ENCODE peak calls at places on chromosomes 4 and X, in ten cellular contexts. One of them, this sample, is unnamed.

GRCh38 chr4:169625886-169626285 is 5.5 kb downstream of the CLCN3 start:
- DNase-seq in astrocyte: no peak
- DNase-seq in CD4-positive, alpha-beta T cell: no peak
- DNase-seq in Calu3: no peak
- DNase-seq in lower lobe of right lung: no peak
- DNase-seq in spleen: no peak
- DNase-seq in transverse colon: no peak
- DNase-seq in ovary: no peak
- DNase-seq in HFFc6: no peak
- DNase-seq in gastrocnemius medialis: no peak
- DNase-seq in this sample: no peak

GRCh38 chr4:82500830-82501229 is 61.0 kb downstream of the TMEM150C start:
- DNase-seq in CD4-positive, alpha-beta T cell: no peak
- DNase-seq in astrocyte: no peak
- DNase-seq in ovary: no peak
- DNase-seq in lower lobe of right lung: no peak
- DNase-seq in spleen: no peak
- DNase-seq in gastrocnemius medialis: no peak
- DNase-seq in HFFc6: no peak
- DNase-seq in Calu3: no peak
- DNase-seq in transverse colon: no peak
- DNase-seq in this sample: no peak

GRCh38 chrX:41241962-41242361 is 92.0 kb upstream of the DDX3X start:
- DNase-seq in HFFc6: no peak
- DNase-seq in Calu3: no peak
- DNase-seq in CD4-positive, alpha-beta T cell: no peak
- DNase-seq in spleen: no peak
- DNase-seq in transverse colon: no peak
- DNase-seq in astrocyte: no peak
- DNase-seq in ovary: no peak
- DNase-seq in gastrocnemius medialis: no peak
- DNase-seq in lower lobe of right lung: no peak
- DNase-seq in this sample: no peak

GRCh38 chr4:184344899-184345572 is 127.4 kb upstream of the ENPP6 start:
- DNase-seq in CD4-positive, alpha-beta T cell: no peak
- DNase-seq in gastrocnemius medialis: peak
- DNase-seq in lower lobe of right lung: no peak
- DNase-seq in HFFc6: no peak
- DNase-seq in astrocyte: no peak
- DNase-seq in Calu3: no peak
- DNase-seq in spleen: peak
- DNase-seq in ovary: no peak
- DNase-seq in transverse colon: no peak
- DNase-seq in this sample: no peak

GRCh38 chr4:159048166-159048886 is 54.6 kb upstream of the RAPGEF2 start:
- DNase-seq in astrocyte: peak
- DNase-seq in CD4-positive, alpha-beta T cell: no peak
- DNase-seq in lower lobe of right lung: peak
- DNase-seq in HFFc6: peak
- DNase-seq in gastrocnemius medialis: peak
- DNase-seq in spleen: no peak
- DNase-seq in ovary: peak
- DNase-seq in Calu3: peak
- DNase-seq in transverse colon: peak
- DNase-seq in this sample: peak

GRCh38 chr4:33722800-33723511 is 2521.4 kb downstream of the ARAP2 start:
- DNase-seq in HFFc6: peak
- DNase-seq in ovary: no peak
- DNase-seq in transverse colon: no peak
- DNase-seq in lower lobe of right lung: no peak
- DNase-seq in gastrocnemius medialis: no peak
- DNase-seq in astrocyte: no peak
- DNase-seq in spleen: no peak
- DNase-seq in Calu3: no peak
- DNase-seq in CD4-positive, alpha-beta T cell: no peak
- DNase-seq in this sample: no peak

GRCh38 chr4:138736362-138736761 is 279.2 kb upstream of the NOCT start:
- DNase-seq in Calu3: no peak
- DNase-seq in ovary: no peak
- DNase-seq in CD4-positive, alpha-beta T cell: no peak
- DNase-seq in spleen: no peak
- DNase-seq in HFFc6: no peak
- DNase-seq in astrocyte: peak
- DNase-seq in transverse colon: no peak
- DNase-seq in lower lobe of right lung: no peak
- DNase-seq in gastrocnemius medialis: no peak
- DNase-seq in this sample: no peak

GRCh38 chr4:174828845-174829701 is at the start of gene GLRA3:
- DNase-seq in lower lobe of right lung: peak
- DNase-seq in spleen: peak
- DNase-seq in ovary: peak
- DNase-seq in astrocyte: peak
- DNase-seq in CD4-positive, alpha-beta T cell: no peak
- DNase-seq in HFFc6: no peak
- DNase-seq in gastrocnemius medialis: no peak
- DNase-seq in transverse colon: peak
- DNase-seq in Calu3: peak
- DNase-seq in this sample: no peak

GRCh38 chr4:153467154-153467896 is 1.2 kb downstream of the TMEM131L start:
- DNase-seq in lower lobe of right lung: peak
- DNase-seq in gastrocnemius medialis: peak
- DNase-seq in astrocyte: no peak
- DNase-seq in Calu3: peak
- DNase-seq in transverse colon: peak
- DNase-seq in HFFc6: no peak
- DNase-seq in spleen: peak
- DNase-seq in CD4-positive, alpha-beta T cell: peak
- DNase-seq in ovary: peak
- DNase-seq in this sample: no peak

GRCh38 chrX:15854080-15854655 is 445 bp downstream of the AP1S2 start:
- DNase-seq in lower lobe of right lung: peak
- DNase-seq in spleen: peak
- DNase-seq in Calu3: peak
- DNase-seq in transverse colon: peak
- DNase-seq in HFFc6: peak
- DNase-seq in gastrocnemius medialis: peak
- DNase-seq in ovary: peak
- DNase-seq in CD4-positive, alpha-beta T cell: peak
- DNase-seq in astrocyte: no peak
- DNase-seq in this sample: no peak

GRCh38 chr4:45692131-45692530 is 431.7 kb downstream of the GABRG1 start:
- DNase-seq in lower lobe of right lung: no peak
- DNase-seq in spleen: no peak
- DNase-seq in ovary: no peak
- DNase-seq in transverse colon: no peak
- DNase-seq in gastrocnemius medialis: no peak
- DNase-seq in HFFc6: no peak
- DNase-seq in Calu3: no peak
- DNase-seq in CD4-positive, alpha-beta T cell: no peak
- DNase-seq in astrocyte: no peak
- DNase-seq in this sample: no peak

GRCh38 chr4:68445111-68445510 is 2.2 kb upstream of the TMPRSS11E start:
- DNase-seq in CD4-positive, alpha-beta T cell: no peak
- DNase-seq in Calu3: no peak
- DNase-seq in spleen: no peak
- DNase-seq in HFFc6: no peak
- DNase-seq in transverse colon: no peak
- DNase-seq in gastrocnemius medialis: no peak
- DNase-seq in lower lobe of right lung: no peak
- DNase-seq in astrocyte: peak
- DNase-seq in ovary: no peak
- DNase-seq in this sample: no peak

GRCh38 chr4:69536558-69536957 is 40.9 kb upstream of the UGT2B4 start:
- DNase-seq in lower lobe of right lung: no peak
- DNase-seq in transverse colon: no peak
- DNase-seq in HFFc6: no peak
- DNase-seq in spleen: no peak
- DNase-seq in gastrocnemius medialis: no peak
- DNase-seq in ovary: no peak
- DNase-seq in astrocyte: no peak
- DNase-seq in Calu3: no peak
- DNase-seq in CD4-positive, alpha-beta T cell: no peak
- DNase-seq in this sample: no peak

GRCh38 chrX:106791495-106791894 is 11.0 kb upstream of the TBC1D8B start:
- DNase-seq in lower lobe of right lung: no peak
- DNase-seq in astrocyte: no peak
- DNase-seq in ovary: no peak
- DNase-seq in Calu3: no peak
- DNase-seq in CD4-positive, alpha-beta T cell: no peak
- DNase-seq in HFFc6: no peak
- DNase-seq in gastrocnemius medialis: no peak
- DNase-seq in transverse colon: no peak
- DNase-seq in spleen: no peak
- DNase-seq in this sample: no peak

GRCh38 chr4:26081795-26082498 is 167.9 kb downstream of the SMIM20 start:
- DNase-seq in ovary: no peak
- DNase-seq in astrocyte: peak
- DNase-seq in gastrocnemius medialis: no peak
- DNase-seq in transverse colon: no peak
- DNase-seq in CD4-positive, alpha-beta T cell: no peak
- DNase-seq in HFFc6: peak
- DNase-seq in spleen: no peak
- DNase-seq in lower lobe of right lung: no peak
- DNase-seq in Calu3: peak
- DNase-seq in this sample: no peak

GRCh38 chrX:14697453-14697852 is 168.1 kb downstream of the GLRA2 start:
- DNase-seq in lower lobe of right lung: no peak
- DNase-seq in gastrocnemius medialis: no peak
- DNase-seq in CD4-positive, alpha-beta T cell: no peak
- DNase-seq in ovary: no peak
- DNase-seq in Calu3: peak
- DNase-seq in transverse colon: peak
- DNase-seq in spleen: no peak
- DNase-seq in astrocyte: no peak
- DNase-seq in HFFc6: peak
- DNase-seq in this sample: no peak

GRCh38 chrX:45557390-45557789 is 356.7 kb upstream of the DIPK2B start:
- DNase-seq in Calu3: no peak
- DNase-seq in lower lobe of right lung: no peak
- DNase-seq in spleen: no peak
- DNase-seq in CD4-positive, alpha-beta T cell: no peak
- DNase-seq in ovary: no peak
- DNase-seq in HFFc6: peak
- DNase-seq in transverse colon: no peak
- DNase-seq in astrocyte: no peak
- DNase-seq in gastrocnemius medialis: no peak
- DNase-seq in this sample: no peak
- TF ChIP-seq CTCF in Calu3: no peak
- TF ChIP-seq CTCF in lower lobe of right lung: no peak
- TF ChIP-seq CTCF in spleen: no peak
- TF ChIP-seq CTCF in CD4-positive, alpha-beta T cell: no peak
- TF ChIP-seq CTCF in ovary: no peak
- TF ChIP-seq CTCF in HFFc6: peak
- TF ChIP-seq CTCF in transverse colon: no peak
- TF ChIP-seq CTCF in astrocyte: no peak
- TF ChIP-seq CTCF in gastrocnemius medialis: peak
- TF ChIP-seq CTCF in this sample: peak

GRCh38 chrX:57573754-57574153 is 18.1 kb upstream of the ZXDB start:
- DNase-seq in lower lobe of right lung: no peak
- DNase-seq in astrocyte: no peak
- DNase-seq in transverse colon: no peak
- DNase-seq in CD4-positive, alpha-beta T cell: no peak
- DNase-seq in ovary: no peak
- DNase-seq in HFFc6: no peak
- DNase-seq in Calu3: peak
- DNase-seq in spleen: no peak
- DNase-seq in gastrocnemius medialis: no peak
- DNase-seq in this sample: no peak
- TF ChIP-seq CTCF in lower lobe of right lung: no peak
- TF ChIP-seq CTCF in astrocyte: peak
- TF ChIP-seq CTCF in transverse colon: no peak
- TF ChIP-seq CTCF in CD4-positive, alpha-beta T cell: peak
- TF ChIP-seq CTCF in ovary: no peak
- TF ChIP-seq CTCF in HFFc6: peak
- TF ChIP-seq CTCF in Calu3: peak
- TF ChIP-seq CTCF in spleen: peak
- TF ChIP-seq CTCF in gastrocnemius medialis: no peak
- TF ChIP-seq CTCF in this sample: peak

DNA sequence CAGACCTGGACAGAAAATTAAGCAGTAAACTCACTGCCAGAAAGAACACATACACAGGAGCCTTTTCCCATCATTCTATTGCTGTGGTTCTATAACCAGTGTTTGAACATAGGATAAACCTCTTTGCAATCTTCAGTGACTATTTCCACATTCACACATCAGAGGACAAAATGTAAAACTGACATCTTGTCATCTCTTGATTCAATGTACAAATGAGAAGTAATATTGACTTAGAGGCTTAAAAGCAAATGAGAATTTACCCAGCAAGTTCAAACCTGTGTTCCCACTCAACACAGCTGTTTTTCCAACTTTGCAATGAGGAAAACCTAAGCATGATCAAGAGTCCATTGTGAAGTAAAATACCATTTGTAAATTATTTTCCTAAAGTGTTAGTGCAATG is 307.1 kb upstream of the CPXCR1 start:
- DNase-seq in gastrocnemius medialis: no peak
- DNase-seq in Calu3: no peak
- DNase-seq in transverse colon: no peak
- DNase-seq in ovary: no peak
- DNase-seq in CD4-positive, alpha-beta T cell: no peak
- DNase-seq in astrocyte: no peak
- DNase-seq in HFFc6: no peak
- DNase-seq in lower lobe of right lung: no peak
- DNase-seq in spleen: no peak
- DNase-seq in this sample: no peak
- TF ChIP-seq CTCF in gastrocnemius medialis: no peak
- TF ChIP-seq CTCF in Calu3: no peak
- TF ChIP-seq CTCF in transverse colon: no peak
- TF ChIP-seq CTCF in ovary: no peak
- TF ChIP-seq CTCF in CD4-positive, alpha-beta T cell: no peak
- TF ChIP-seq CTCF in astrocyte: no peak
- TF ChIP-seq CTCF in HFFc6: no peak
- TF ChIP-seq CTCF in lower lobe of right lung: no peak
- TF ChIP-seq CTCF in spleen: no peak
- TF ChIP-seq CTCF in this sample: no peak

DNA sequence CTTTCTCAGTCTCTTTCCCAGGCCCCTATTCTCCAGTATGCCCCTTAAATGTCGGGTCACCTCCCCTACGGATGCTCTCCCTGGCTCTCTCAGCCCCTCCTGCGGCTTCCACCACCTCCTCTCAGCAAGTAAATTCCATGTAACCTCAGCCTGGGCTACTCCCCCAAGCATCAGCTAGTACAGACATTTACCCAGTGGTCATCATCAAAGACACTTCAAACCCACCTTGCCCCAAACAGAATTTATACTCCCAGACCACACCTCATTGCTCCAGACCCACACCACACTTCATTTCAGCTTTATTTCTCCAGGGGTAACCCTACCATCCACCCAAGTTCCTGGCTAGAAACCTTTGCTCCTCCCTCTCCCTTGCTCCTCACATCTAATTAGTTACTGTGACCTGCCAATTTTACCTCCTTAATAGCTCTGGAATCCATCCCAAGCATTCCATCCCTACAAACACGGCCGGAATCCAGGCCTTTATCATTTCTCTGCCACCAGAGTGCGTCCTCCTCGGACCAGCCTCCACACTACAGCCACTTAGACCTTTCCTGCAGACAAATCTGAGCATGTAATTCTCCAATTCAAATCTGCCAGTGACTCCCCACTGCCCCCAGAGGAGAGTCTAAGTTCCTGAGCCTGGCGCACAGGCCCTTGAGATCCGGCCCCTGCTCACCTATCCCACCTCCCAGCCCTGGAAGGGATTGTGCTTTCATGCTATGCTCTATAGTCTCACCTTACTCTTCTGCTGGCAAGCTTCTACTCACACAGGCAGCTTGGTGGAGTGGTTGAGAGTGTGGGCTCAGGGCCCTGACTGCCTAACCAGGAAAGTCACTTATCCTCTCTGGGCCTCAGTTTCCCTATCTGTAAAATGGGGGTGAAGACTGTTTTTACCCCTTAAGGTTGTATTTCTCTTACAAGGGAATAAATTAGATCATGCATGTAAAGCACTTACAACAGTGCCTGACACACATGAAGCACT is 31.4 kb downstream of the PJA1 start:
- DNase-seq in gastrocnemius medialis: no peak
- DNase-seq in astrocyte: peak
- DNase-seq in CD4-positive, alpha-beta T cell: no peak
- DNase-seq in Calu3: peak
- DNase-seq in HFFc6: peak
- DNase-seq in spleen: no peak
- DNase-seq in transverse colon: no peak
- DNase-seq in ovary: no peak
- DNase-seq in lower lobe of right lung: no peak
- DNase-seq in this sample: no peak
- TF ChIP-seq CTCF in gastrocnemius medialis: no peak
- TF ChIP-seq CTCF in astrocyte: peak
- TF ChIP-seq CTCF in CD4-positive, alpha-beta T cell: no peak
- TF ChIP-seq CTCF in Calu3: peak
- TF ChIP-seq CTCF in HFFc6: peak
- TF ChIP-seq CTCF in spleen: peak
- TF ChIP-seq CTCF in transverse colon: peak
- TF ChIP-seq CTCF in ovary: no peak
- TF ChIP-seq CTCF in lower lobe of right lung: peak
- TF ChIP-seq CTCF in this sample: peak

This sample was measured in AG09319.